ENCODE peak calls at places on chromosomes 13 and 19, in eight cellular contexts. C, P, F, O, U, L, Y and R are unnamed samples.

GRCh38 chr13:111005808-111006494 is 91.1 kb upstream of the ANKRD10 start:
- DNase-seq in L (no peak), P (peak; percentile 16), U (peak; percentile 70), O (peak; percentile 83), Y (peak; percentile 63), C (peak; percentile 48), F (peak; percentile 44), R (peak; percentile 72)

GRCh38 chr19:16293133-16294085 is 31.2 kb upstream of the KLF2 start:
- DNase-seq in F (peak; percentile 93), P (peak; percentile 63), O (peak; percentile 98), Y (peak; percentile 62), U (peak; percentile 67), L (no peak), C (peak; percentile 95), R (peak; percentile 84)

GRCh38 chr13:77330009-77330471 is 3.1 kb upstream of the MYCBP2 start:
- DNase-seq in C (no peak), U (no peak), L (no peak), F (no peak), O (peak; percentile 44), P (no peak), Y (no peak), R (no peak)

GRCh38 chr13:20306039-20306438 is 73.9 kb upstream of the GJB6 start:
- DNase-seq in O (no peak), P (no peak), F (no peak), U (no peak), L (no peak), C (no peak), Y (no peak), R (no peak)

GRCh38 chr19:17389288-17389687 is 4.7 kb downstream of the CCDC194 start:
- DNase-seq in L (no peak), P (no peak), Y (no peak), O (no peak), F (no peak), C (no peak), U (no peak), R (no peak)

GRCh38 chr19:13428352-13428751 is 77.9 kb downstream of the CACNA1A start:
- DNase-seq in O (peak; percentile 9), F (no peak), C (no peak), Y (no peak), L (peak; percentile 63), P (no peak), U (no peak), R (no peak)

GRCh38 chr13:68128297-68128915 is 898.3 kb upstream of the PCDH9 start:
- DNase-seq in C (no peak), F (no peak), L (no peak), O (no peak), Y (no peak), U (no peak), P (no peak), R (no peak)

GRCh38 chr19:44717603-44718002 is 18.7 kb downstream of the CEACAM16 start:
- DNase-seq in F (no peak), U (no peak), P (no peak), L (no peak), Y (no peak), O (no peak), C (no peak), R (no peak)

GRCh38 chr13:50081106-50081898 is 66.1 kb downstream of the KCNRG start:
- DNase-seq in L (peak; percentile 84), U (peak; percentile 41), O (no peak), P (no peak), C (peak; percentile 41), Y (peak; percentile 56), F (peak; percentile 36), R (peak; percentile 55)

GRCh38 chr13:103878891-103879605 is 812.8 kb upstream of the SLC10A2 start:
- DNase-seq in O (no peak), L (no peak), Y (no peak), U (no peak), F (no peak), P (no peak), C (no peak), R (no peak)

GRCh38 chr13:106112191-106112590 is 423.3 kb downstream of the EFNB2 start:
- DNase-seq in O (no peak), F (no peak), U (no peak), P (no peak), Y (no peak), L (no peak), C (no peak), R (no peak)

GRCh38 chr13:20411638-20412342 is 113.9 kb downstream of the CRYL1 start:
- DNase-seq in F (no peak), P (no peak), C (no peak), L (no peak), U (no peak), Y (no peak), O (no peak), R (no peak)

GRCh38 chr19:43820098-43820860 is 6.8 kb upstream of the ZNF283 start:
- DNase-seq in U (peak; percentile 54), L (peak; percentile 58), P (no peak), F (peak; percentile 25), Y (peak; percentile 52), C (no peak), O (peak; percentile 66), R (peak; percentile 51)

GRCh38 chr19:13234518-13234917 is 84.3 kb downstream of the IER2 start:
- DNase-seq in F (peak; percentile 24), P (no peak), C (no peak), L (peak; percentile 87), Y (peak; percentile 35), U (peak; percentile 18), O (peak; percentile 9), R (peak; percentile 72)

GRCh38 chr13:105969761-105970160 is 565.7 kb downstream of the EFNB2 start:
- DNase-seq in P (no peak), F (no peak), C (no peak), L (no peak), Y (no peak), U (no peak), O (no peak), R (no peak)

GRCh38 chr13:98083507-98083906 is 59.4 kb upstream of the FARP1 start:
- DNase-seq in C (no peak), L (no peak), O (peak; percentile 75), P (no peak), U (no peak), Y (no peak), F (no peak), R (no peak)

GRCh38 chr19:10424011-10424637 is 3.8 kb downstream of the PDE4A start:
- DNase-seq in C (peak; percentile 49), P (no peak), L (peak; percentile 96), Y (peak; percentile 88), U (peak; percentile 77), O (peak; percentile 61), F (peak; percentile 78), R (peak; percentile 83)

GRCh38 chr13:30745917-30746686 is 10.8 kb downstream of the ALOX5AP start:
- DNase-seq in C (no peak), U (no peak), O (peak; percentile 63), Y (no peak), P (no peak), F (no peak), L (no peak), R (no peak)

DNA sequence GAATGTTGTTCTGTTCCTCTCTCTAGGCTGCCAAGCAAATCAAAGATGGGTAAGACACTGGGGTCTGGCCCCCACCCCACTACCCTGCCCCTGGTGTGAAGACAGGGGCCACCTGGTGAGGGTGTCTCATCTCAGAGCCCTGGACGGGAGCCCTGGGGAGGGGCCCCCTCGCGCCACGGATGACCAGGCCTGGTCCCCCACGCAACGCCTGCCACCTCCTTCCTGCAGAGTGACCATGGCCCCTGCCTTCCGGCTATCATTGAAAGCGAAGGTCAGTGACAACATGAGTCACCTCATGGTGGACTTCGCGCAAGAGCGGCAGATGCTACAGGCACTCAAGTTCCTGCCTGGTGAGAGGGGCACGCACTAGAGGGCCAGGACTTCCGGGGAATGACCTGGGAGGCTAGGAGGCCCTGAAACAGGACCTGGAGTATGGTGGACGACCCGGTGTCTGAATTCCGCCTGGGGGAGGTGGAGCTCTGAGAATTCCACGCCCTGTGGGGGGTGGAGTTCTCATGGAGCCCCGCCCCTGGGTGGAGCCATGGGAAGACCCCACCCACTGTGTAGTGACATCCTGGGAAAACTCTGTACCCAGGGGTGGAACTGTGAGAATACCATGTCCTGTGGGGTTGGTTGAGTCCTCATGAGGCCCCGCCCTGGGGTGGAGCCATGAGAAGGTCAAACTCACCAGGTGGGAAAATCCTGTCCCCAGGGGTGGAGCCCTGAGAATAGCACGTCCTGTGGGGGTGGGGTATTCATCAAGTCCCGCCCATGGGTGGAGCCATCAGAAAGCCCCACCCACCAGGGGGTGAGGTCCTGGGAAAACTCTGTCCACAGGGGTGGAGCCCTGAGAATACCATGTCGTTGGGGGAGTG is 6.1 kb downstream of the FSD1 start:
- DNase-seq in C (no peak), F (no peak), O (no peak), U (no peak), L (peak; percentile 87), P (no peak), Y (no peak), R (no peak)
- TF ChIP-seq CTCF in C (no peak), F (no peak), O (no peak), U (no peak), L (no peak), P (no peak), Y (no peak), R (no peak)

DNA sequence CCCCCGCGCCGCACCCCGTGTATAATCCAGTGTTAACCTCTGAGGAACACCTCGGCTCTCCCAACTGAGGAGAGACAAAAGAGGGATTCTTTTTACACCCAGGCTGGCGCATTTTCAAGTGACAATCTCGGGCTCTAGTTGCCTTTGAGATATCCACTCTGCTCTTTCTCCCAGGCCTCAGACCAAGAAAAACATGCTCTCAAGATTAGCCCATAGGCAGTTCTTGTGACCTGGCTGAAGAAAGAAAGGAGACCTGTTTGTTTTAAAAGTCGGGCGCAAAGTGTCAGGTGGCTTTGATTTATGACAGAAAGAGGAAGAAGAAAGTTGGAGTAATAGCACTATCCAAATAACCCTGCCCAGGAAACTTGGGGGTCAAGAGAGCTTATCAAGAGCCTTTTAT is 27.3 kb downstream of the SHISA2 start:
- DNase-seq in L (no peak), O (no peak), Y (no peak), U (no peak), C (no peak), P (no peak), F (no peak), R (no peak)
- H3K4me1 ChIP-seq in L (no peaks in the 10 kb centered on the region), O (no peaks in the 10 kb centered on the region), Y (peaks cover 29% of the 10 kb centered on the region), U (peaks cover 41% of the 10 kb centered on the region), C (no peaks in the 10 kb centered on the region), P (peaks cover 38% of the 10 kb centered on the region), F (no peaks in the 10 kb centered on the region), R (peaks cover 30% of the 10 kb centered on the region)

GRCh38 chr19:40570313-40571004 is 6.2 kb upstream of the SHKBP1 start:
- DNase-seq in C (peak; percentile 99), U (peak; percentile 99), O (peak; percentile 99), L (peak; percentile 100), Y (peak; percentile 99), P (peak; percentile 97), F (peak; percentile 99), R (peak; percentile 100)
- TF ChIP-seq CTCF in C (no peak), U (no peak), O (no peak), L (no peak), Y (no peak), P (peak; percentile 23), F (no peak), R (peak; percentile 22)

DNA sequence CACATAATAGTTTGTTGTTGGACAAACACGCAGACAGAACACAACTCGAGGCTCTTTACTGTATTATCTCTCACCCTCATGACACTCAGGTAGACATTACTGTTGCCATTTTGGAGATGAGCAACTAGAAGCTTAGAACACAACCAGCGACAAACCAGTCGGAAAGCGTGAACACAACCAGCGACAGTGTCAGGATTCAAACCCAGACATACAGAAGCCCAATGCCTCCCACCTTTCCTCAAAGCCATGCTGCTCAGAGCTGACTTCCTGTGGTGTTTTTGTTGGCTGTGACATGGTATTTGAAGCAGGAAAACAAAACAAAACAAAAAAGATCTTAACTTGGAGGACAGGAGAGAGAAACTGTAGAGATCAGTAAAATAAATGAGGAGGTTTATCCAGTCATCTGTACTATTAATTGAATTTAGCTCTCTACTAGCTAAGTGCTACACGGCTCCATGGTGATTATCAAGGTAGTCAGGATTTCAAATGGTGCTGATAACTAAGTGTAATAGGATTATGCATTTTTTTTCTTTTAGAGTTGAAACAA is 92.1 kb downstream of the STARD13 start:
- DNase-seq in U (no peak), P (no peak), Y (no peak), F (no peak), O (no peak), L (peak; percentile 67), C (no peak), R (no peak)
- H3K4me1 ChIP-seq in U (peaks cover 99% of the 10 kb centered on the region), P (peaks cover 74% of the 10 kb centered on the region), Y (peaks cover 89% of the 10 kb centered on the region), F (peaks cover 3% of the 10 kb centered on the region), O (peaks cover 24% of the 10 kb centered on the region), L (peaks cover 11% of the 10 kb centered on the region), C (peaks cover 12% of the 10 kb centered on the region), R (peaks cover 11% of the 10 kb centered on the region)